ENCODE peak calls at places on chromosomes 1 and 21, in four cellular contexts. M, Q, T and P are unnamed samples.

GRCh38 chr1:13751458-13751871 is 51.5 kb downstream of the PRDM2 start:
- DNase-seq in M (no peak), Q (no peak), T (no peak), P (no peak)

GRCh38 chr1:149929847-149930246 is 2.2 kb upstream of the SF3B4 start:
- DNase-seq in M (no peak), Q (no peak), T (no peak), P (no peak)

GRCh38 chr1:116738673-116739370 is 15.4 kb upstream of the CD2 start:
- DNase-seq in M (no peak), Q (no peak), T (no peak), P (no peak)

GRCh38 chr1:29557066-29557465 is 320.7 kb downstream of the PTPRU start:
- DNase-seq in M (no peak), Q (no peak), T (no peak), P (no peak)

GRCh38 chr1:153568367-153569099 is 2.9 kb upstream of the S100A2 start:
- DNase-seq in M (peak; percentile 93), Q (peak; percentile 86), T (peak; percentile 89), P (peak; percentile 80)

GRCh38 chr21:21324297-21324696 is 326.1 kb downstream of the NCAM2 start:
- DNase-seq in M (no peak), Q (no peak), T (no peak), P (no peak)

GRCh38 chr1:165661691-165662090 is 30.7 kb downstream of the MGST3 start:
- DNase-seq in M (no peak), Q (no peak), T (no peak), P (no peak)

GRCh38 chr1:92476071-92476607 is 10.6 kb downstream of the GFI1 start:
- DNase-seq in M (no peak), Q (no peak), T (no peak), P (peak; percentile 93)

GRCh38 chr1:2226525-2227340 is 1.4 kb upstream of the SKI start:
- DNase-seq in M (no peak), Q (no peak), T (no peak), P (no peak)

GRCh38 chr1:117479086-117479485 is 111.8 kb downstream of the MAN1A2 start:
- DNase-seq in M (no peak), Q (no peak), T (no peak), P (no peak)

GRCh38 chr21:46475296-46475695 is 16.6 kb downstream of the DIP2A start:
- DNase-seq in M (no peak), Q (no peak), T (no peak), P (no peak)

GRCh38 chr1:223827193-223827663 is 18.5 kb downstream of the TP53BP2 start:
- DNase-seq in M (no peak), Q (no peak), T (no peak), P (peak; percentile 69)

GRCh38 chr1:175708787-175709186 is 34.6 kb downstream of the TNR start:
- DNase-seq in M (no peak), Q (no peak), T (peak; percentile 19), P (peak; percentile 20)

GRCh38 chr1:226519741-226520598 is 28.6 kb upstream of the STUM start:
- DNase-seq in M (no peak), Q (no peak), T (no peak), P (no peak)

GRCh38 chr1:233412812-233413211 is 85.3 kb downstream of the MAP3K21 start:
- DNase-seq in M (no peak), Q (no peak), T (no peak), P (no peak)

GRCh38 chr1:218717611-218718010 is 372.5 kb downstream of the TGFB2 start:
- DNase-seq in M (no peak), Q (no peak), T (no peak), P (no peak)

GRCh38 chr1:212256404-212256803 is 28.8 kb upstream of the PPP2R5A start:
- DNase-seq in M (no peak), Q (no peak), T (no peak), P (peak; percentile 92)

GRCh38 chr1:22749919-22750670 is 39.5 kb downstream of the EPHB2 start:
- DNase-seq in M (peak; percentile 65), Q (no peak), T (no peak), P (peak; percentile 50)

GRCh38 chr1:6909401-6909800 is 124.1 kb downstream of the CAMTA1 start:
- DNase-seq in M (no peak), Q (no peak), T (no peak), P (no peak)

GRCh38 chr1:113255728-113256347 is 134.5 kb upstream of the MAGI3 start:
- DNase-seq in M (no peak), Q (no peak), T (no peak), P (no peak)

GRCh38 chr1:227212164-227212563 is 106.1 kb downstream of the CDC42BPA start:
- DNase-seq in M (no peak), Q (no peak), T (no peak), P (no peak)

GRCh38 chr1:8003431-8004112 is 22.5 kb downstream of the ERRFI1 start:
- DNase-seq in M (no peak), Q (no peak), T (no peak), P (no peak)

GRCh38 chr1:3872546-3872945 is 15.3 kb downstream of the DFFB start:
- DNase-seq in M (no peak), Q (no peak), T (no peak), P (no peak)

GRCh38 chr21:43262427-43262826 is 93.6 kb downstream of the CRYAA start:
- DNase-seq in M (no peak), Q (no peak), T (no peak), P (peak; percentile 23)

GRCh38 chr1:211259596-211260126 is 495 bp downstream of the RCOR3 start:
- DNase-seq in M (peak; percentile 31), Q (peak; percentile 24), T (peak; percentile 80), P (peak; percentile 82)

GRCh38 chr21:23131177-23131576 is 2133.0 kb downstream of the NCAM2 start:
- DNase-seq in M (no peak), Q (no peak), T (no peak), P (peak; percentile 1)

GRCh38 chr1:230424440-230425251 is 1.5 kb downstream of the PGBD5 start:
- DNase-seq in M (no peak), Q (no peak), T (no peak), P (peak; percentile 92)

GRCh38 chr1:230806552-230806951 is 59.4 kb downstream of the CAPN9 start:
- DNase-seq in M (no peak), Q (no peak), T (no peak), P (no peak)

DNA sequence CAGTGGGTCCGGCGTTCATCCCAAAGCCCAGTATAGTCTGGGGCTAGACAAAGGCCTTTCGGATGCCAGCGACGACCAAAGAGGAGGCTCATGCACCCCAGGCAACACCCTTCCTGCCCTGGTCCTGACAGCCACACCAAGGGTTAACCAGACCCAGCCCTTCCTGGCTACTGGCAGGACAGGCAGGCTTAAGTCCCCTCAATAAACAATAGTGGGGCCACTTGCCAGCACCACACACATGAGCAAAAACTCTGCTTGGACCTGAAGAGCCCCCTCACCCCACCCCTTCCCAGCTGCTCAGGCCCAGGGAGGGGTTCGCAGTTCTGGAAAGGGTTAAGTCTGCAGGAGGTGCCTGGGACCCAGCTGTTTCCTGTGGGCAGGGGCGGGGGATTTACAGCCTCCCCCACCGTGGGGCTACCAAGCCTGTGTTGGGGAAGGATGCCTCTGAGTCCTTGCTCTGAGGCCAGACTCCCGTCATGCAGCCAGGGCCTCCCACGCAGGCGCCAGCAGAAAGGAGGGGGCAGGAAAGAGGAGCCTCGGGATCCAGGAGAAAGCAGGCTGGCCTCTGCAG is 18.2 kb downstream of the PHLDA3 start:
- DNase-seq in M (no peak), Q (no peak), T (no peak), P (peak; percentile 70)
- TF ChIP-seq MYC in M (no peak), Q (no peak), T (no peak), P (no peak)

GRCh38 chr1:236365999-236366570 is 28.0 kb upstream of the EDARADD start:
- DNase-seq in M (no peak), Q (no peak), T (no peak), P (no peak)

GRCh38 chr1:236361909-236362590 is 32.0 kb upstream of the EDARADD start:
- DNase-seq in M (no peak), Q (no peak), T (no peak), P (no peak)

DNA sequence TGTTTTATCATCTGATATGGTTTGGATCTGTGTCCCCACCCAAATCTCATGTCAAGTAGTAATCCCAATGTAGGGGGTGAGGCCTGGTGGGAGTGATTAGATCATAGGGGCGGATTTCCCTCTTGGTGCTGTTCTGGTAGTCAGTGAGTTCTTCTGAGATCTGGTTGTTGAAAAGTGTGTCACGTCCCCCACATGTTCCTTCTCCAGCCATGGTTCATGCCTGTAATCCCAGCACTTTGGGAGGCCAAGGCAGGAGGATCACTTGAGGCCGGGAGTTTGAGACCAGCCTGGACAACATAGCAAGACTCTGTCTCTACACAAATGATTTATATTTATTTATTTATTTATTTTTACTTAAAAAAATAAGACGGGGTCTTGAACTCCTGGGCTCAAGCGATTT is 30.8 kb upstream of the EDARADD start:
- DNase-seq in M (no peak), Q (no peak), T (no peak), P (no peak)
- TF ChIP-seq MYC in M (no peak), Q (no peak), T (no peak), P (no peak)

GRCh38 chr1:26476958-26477357 is 4.7 kb downstream of the HMGN2 start:
- DNase-seq in M (no peak), Q (no peak), T (no peak), P (no peak)
- TF ChIP-seq MYC in M (no peak), Q (no peak), T (no peak), P (no peak)

GRCh38 chr1:21308847-21309652 is 18.8 kb upstream of the ECE1 start:
- DNase-seq in M (no peak), Q (no peak), T (no peak), P (no peak)

GRCh38 chr1:21308330-21308729 is 18.1 kb upstream of the ECE1 start:
- DNase-seq in M (no peak), Q (no peak), T (no peak), P (no peak)

GRCh38 chr1:21305900-21306189 is 15.6 kb upstream of the ECE1 start:
- DNase-seq in M (no peak), Q (no peak), T (no peak), P (no peak)

GRCh38 chr1:21307210-21307609 is 16.9 kb upstream of the ECE1 start:
- DNase-seq in M (no peak), Q (no peak), T (no peak), P (no peak)

DNA sequence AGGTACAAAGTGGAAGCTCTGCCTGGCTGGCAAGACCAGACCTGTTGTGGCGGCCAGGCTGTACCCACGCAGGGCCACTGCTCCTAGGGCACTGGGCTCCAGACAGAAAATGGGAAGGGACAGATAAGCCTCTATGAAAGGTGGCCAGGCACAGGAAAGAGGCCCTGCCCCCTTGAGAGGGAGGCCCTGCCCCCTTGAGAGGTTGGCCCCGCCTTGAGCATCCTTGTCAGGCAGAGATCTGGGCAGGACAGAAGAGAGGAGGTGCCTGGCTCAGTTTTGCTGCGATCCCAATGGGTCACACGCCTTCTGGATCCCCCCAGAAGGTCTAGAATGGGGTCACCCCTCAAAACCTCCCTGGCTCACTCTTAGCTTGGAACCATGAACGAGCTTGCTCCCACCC is 17.4 kb upstream of the ECE1 start:
- DNase-seq in M (no peak), Q (no peak), T (peak; percentile 81), P (no peak)
- TF ChIP-seq MYC in M (no peak), Q (no peak), T (no peak), P (no peak)

DNA sequence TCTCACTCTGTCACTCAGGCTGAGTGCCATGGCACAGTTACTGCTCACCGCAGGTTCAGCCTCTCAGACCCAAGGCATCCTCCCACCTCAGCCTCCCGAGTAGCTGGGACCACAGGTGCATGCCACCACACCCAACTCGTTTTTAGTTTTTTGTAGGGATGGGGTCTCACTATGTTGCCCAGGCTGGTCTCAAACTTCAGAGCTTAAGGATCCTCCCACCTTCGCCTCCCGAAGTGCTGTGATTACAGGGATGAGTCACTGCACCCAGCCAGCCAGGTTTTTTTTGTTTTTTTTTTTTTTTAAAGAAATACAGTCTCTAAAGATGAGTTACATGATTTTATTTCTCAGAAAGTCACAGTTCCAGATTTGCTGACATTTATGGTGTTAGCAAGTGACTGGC is 29.0 kb downstream of the BACE2 start:
- DNase-seq in M (no peak), Q (no peak), T (no peak), P (no peak)
- TF ChIP-seq MYC in M (no peak), Q (no peak), T (no peak), P (no peak)